ENCODE peak calls at places on chromosome 4, in ten cellular contexts. V is GM12878, Q is tibial artery, Z is RWPE2, A is GM23248, Y is RWPE1, D is transverse colon, O is SK-N-MC, J is thyroid gland, G is lower lobe of right lung. E is an unnamed sample.

GRCh38 chr4:94458682-94459081 is 6.9 kb downstream of the PDLIM5 start:
- DNase-seq in Z (no peak), D (no peak), A (no peak), G (no peak), Y (no peak), V (no peak), O (no peak), Q (no peak), J (no peak), E (no peak)

GRCh38 chr4:70920592-70920991 is 18.4 kb downstream of the MOB1B start:
- DNase-seq in D (no peak), O (no peak), J (no peak), Z (no peak), A (no peak), Q (no peak), V (no peak), G (no peak), Y (no peak), E (no peak)

GRCh38 chr4:105895324-105895608 is at the start of gene NPNT:
- DNase-seq in Q (no peak), V (no peak), D (peak), A (no peak), G (no peak), Z (no peak), Y (peak), O (no peak), J (no peak), E (no peak)

GRCh38 chr4:10028910-10029309 is 7.6 kb upstream of the SLC2A9 start:
- DNase-seq in Y (no peak), Q (no peak), A (peak), G (no peak), J (no peak), V (no peak), D (no peak), O (no peak), Z (no peak), E (no peak)

GRCh38 chr4:189519189-189519588 is 421.5 kb upstream of the FRG1 start:
- DNase-seq in A (no peak), V (no peak), Z (no peak), Q (no peak), G (no peak), O (no peak), J (no peak), D (no peak), Y (no peak), E (no peak)

GRCh38 chr4:77009511-77010120 is 60.1 kb downstream of the SEPTIN11 start:
- DNase-seq in Y (no peak), A (no peak), O (no peak), G (no peak), V (no peak), Q (no peak), Z (no peak), D (no peak), J (no peak), E (no peak)

GRCh38 chr4:26252349-26252748 is 68.5 kb upstream of the RBPJ start:
- DNase-seq in D (no peak), Y (no peak), J (no peak), A (peak), V (peak), G (no peak), Q (no peak), Z (no peak), O (no peak), E (no peak)

GRCh38 chr4:77156912-77157858 is at the start of gene CCNG2:
- DNase-seq in D (peak), Z (peak), Y (peak), Q (peak), G (peak), V (no peak), J (peak), A (peak), O (no peak), E (peak)

GRCh38 chr4:111813565-111814140 is 331.6 kb upstream of the FAM241A start:
- DNase-seq in J (no peak), V (no peak), Z (no peak), Q (no peak), G (no peak), D (no peak), A (no peak), Y (no peak), O (no peak), E (no peak)

GRCh38 chr4:136320471-136320813 is 1211.9 kb downstream of the PCDH18 start:
- DNase-seq in D (no peak), Y (no peak), V (no peak), Q (no peak), O (no peak), A (no peak), Z (no peak), G (no peak), J (no peak), E (no peak)
- H3K27ac ChIP-seq in D (no peak), Y (peak), V (no peak), Q (no peak), O (no peak), A (no peak), Z (peak), G (no peak), J (no peak), E (no peak)

GRCh38 chr4:911871-912490 is 20.1 kb downstream of the GAK start:
- DNase-seq in G (peak), J (no peak), Z (peak), O (no peak), V (no peak), Y (no peak), D (peak), Q (no peak), A (no peak), E (no peak)
- H3K27ac ChIP-seq in G (peak), J (peak), Z (no peak), O (no peak), V (no peak), Y (no peak), D (peak), Q (no peak), A (no peak), E (no peak)

GRCh38 chr4:3636628-3637320 is 104.6 kb upstream of the LRPAP1 start:
- DNase-seq in J (no peak), G (peak), A (no peak), Y (no peak), V (no peak), Z (no peak), O (no peak), D (no peak), Q (no peak), E (no peak)

GRCh38 chr4:3634281-3635089 is 102.3 kb upstream of the LRPAP1 start:
- DNase-seq in V (no peak), J (no peak), Q (no peak), D (no peak), O (no peak), G (peak), A (no peak), Z (peak), Y (no peak), E (no peak)

GRCh38 chr4:3637326-3638016 is 105.2 kb upstream of the LRPAP1 start:
- DNase-seq in O (no peak), Z (no peak), Y (no peak), D (no peak), G (peak), J (no peak), A (peak), V (no peak), Q (no peak), E (no peak)

GRCh38 chr4:3638080-3638715 is 106.0 kb upstream of the LRPAP1 start:
- DNase-seq in J (no peak), Y (no peak), Z (no peak), A (no peak), O (no peak), V (no peak), G (no peak), Q (no peak), D (no peak), E (no peak)

GRCh38 chr4:3635090-3635820 is 103.0 kb upstream of the LRPAP1 start:
- DNase-seq in Y (no peak), Q (no peak), A (no peak), J (no peak), D (no peak), Z (no peak), O (no peak), G (peak), V (no peak), E (no peak)
- H3K27ac ChIP-seq in Y (no peak), Q (no peak), A (no peak), J (no peak), D (no peak), Z (no peak), O (no peak), G (no peak), V (no peak), E (no peak)

GRCh38 chr4:7879127-7879526 is 60.5 kb downstream of the AFAP1 start:
- DNase-seq in A (no peak), O (no peak), Q (no peak), Y (no peak), G (no peak), D (no peak), J (no peak), V (no peak), Z (no peak), E (no peak)
- H3K27ac ChIP-seq in A (no peak), O (no peak), Q (peak), Y (peak), G (no peak), D (peak), J (no peak), V (no peak), Z (peak), E (peak)

GRCh38 chr4:140344621-140345020 is 28.8 kb upstream of the SCOC start:
- DNase-seq in Q (no peak), Z (no peak), J (no peak), O (no peak), A (no peak), Y (no peak), D (no peak), V (no peak), G (no peak), E (no peak)
- H3K27ac ChIP-seq in Q (no peak), Z (no peak), J (no peak), O (no peak), A (no peak), Y (no peak), D (no peak), V (no peak), G (no peak), E (no peak)

DNA sequence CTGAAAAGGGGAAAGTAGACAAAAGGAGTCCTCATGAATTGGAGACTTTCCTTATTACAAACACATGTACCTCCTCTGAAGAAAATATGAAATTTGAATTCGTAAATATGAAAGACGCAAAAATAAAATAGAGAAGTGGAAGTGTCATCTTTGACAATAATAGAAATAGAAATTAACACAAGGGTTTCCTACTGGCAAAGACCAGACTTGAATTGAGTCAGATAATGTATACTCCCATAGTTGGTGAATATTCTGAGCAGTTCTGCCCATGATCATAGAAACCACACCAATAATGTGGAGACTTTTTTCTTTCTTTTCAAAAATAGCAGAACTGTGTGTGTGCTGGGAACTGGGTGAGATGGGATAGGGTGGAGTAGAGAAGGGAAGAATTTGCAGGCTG is 277.7 kb upstream of the TET2 start:
- DNase-seq in Z (no peak), Y (no peak), G (no peak), V (peak), J (no peak), D (no peak), A (no peak), O (no peak), Q (no peak), E (no peak)
- H3K27ac ChIP-seq in Z (no peak), Y (no peak), G (no peak), V (peak), J (no peak), D (no peak), A (no peak), O (no peak), Q (no peak), E (no peak)

GRCh38 chr4:170414961-170415360 is 325.2 kb upstream of the AADAT start:
- DNase-seq in Y (no peak), V (no peak), A (no peak), Z (no peak), Q (no peak), G (no peak), J (no peak), D (no peak), O (no peak), E (no peak)
- H3K27ac ChIP-seq in Y (no peak), V (no peak), A (no peak), Z (no peak), Q (no peak), G (no peak), J (no peak), D (no peak), O (no peak), E (no peak)